ENCODE peak calls at places on chromosomes 13 and 19, in four cellular contexts. Z is activated T-helper 2 cell treated with anti-CD3 and anti-CD28 coated beads, Interferon-gamma antibody, Interleukin-2, Interleukin-4, amounts not matched to agents 10 μg/mL and 5 μg/mL and 100 μg/mL, durations not matched to agents 14 hours and 24 hours and 36 hours; F is fibroblast of the aortic adventitia; T is activated T-helper 9 cell treated with anti-CD3 and anti-CD28 coated beads, Interleukin-2, amount 50 U/mL, for 16 hours. X is an unnamed sample.

GRCh38 chr19:28605501-28606268 is 607.3 kb downstream of the UQCRFS1 start:
- DNase-seq in Z (no peak), T (no peak), F (no peak), X (no peak)

GRCh38 chr13:106595623-106596022 is 27.7 kb upstream of the ARGLU1 start:
- DNase-seq in Z (no peak), T (no peak), F (no peak), X (no peak)

GRCh38 chr19:47623921-47624391 is 15.0 kb downstream of the BICRA start:
- DNase-seq in Z (no peak), F (no peak), T (no peak), X (no peak)

GRCh38 chr13:105908581-105908980 is 626.9 kb downstream of the EFNB2 start:
- DNase-seq in T (no peak), Z (no peak), F (no peak), X (no peak)

GRCh38 chr13:23488442-23488841 is 54.9 kb upstream of the SACS start:
- DNase-seq in F (no peak), Z (no peak), T (no peak), X (no peak)

GRCh38 chr19:36894849-36895383 is 21.2 kb downstream of the ZNF829 start:
- DNase-seq in F (no peak), Z (no peak), T (no peak), X (no peak)

GRCh38 chr19:52065399-52065798 is 16.8 kb upstream of the ZNF432 start:
- DNase-seq in T (no peak), Z (no peak), F (no peak), X (no peak)

GRCh38 chr19:41537789-41538188 is 38.2 kb upstream of the CEACAM21 start:
- DNase-seq in F (peak), T (no peak), Z (no peak), X (no peak)

GRCh38 chr13:112325941-112326645 is 50.1 kb upstream of the SPACA7 start:
- DNase-seq in F (no peak), Z (no peak), T (no peak), X (no peak)

GRCh38 chr19:6540918-6541689 is 10.3 kb downstream of the TNFSF9 start:
- DNase-seq in F (peak), T (no peak), Z (no peak), X (no peak)

GRCh38 chr13:105462098-105462497 is 1073.4 kb downstream of the EFNB2 start:
- DNase-seq in Z (no peak), T (no peak), F (no peak), X (no peak)

GRCh38 chr13:30125422-30126073 is 181.8 kb downstream of the KATNAL1 start:
- DNase-seq in F (peak), Z (no peak), T (no peak), X (no peak)

GRCh38 chr19:10552596-10553053 is 8.9 kb downstream of the ATG4D start:
- DNase-seq in F (no peak), T (no peak), Z (no peak), X (no peak)

GRCh38 chr19:50416815-50417137 is 2.0 kb upstream of the SPIB start:
- DNase-seq in Z (no peak), F (no peak), T (no peak), X (no peak)

GRCh38 chr19:38792250-38793111 is 3.5 kb downstream of the LGALS7B start:
- DNase-seq in F (no peak), Z (peak), T (peak), X (no peak)

GRCh38 chr19:32945260-32945659 is 26.5 kb downstream of the CEP89 start:
- DNase-seq in Z (no peak), T (no peak), F (no peak), X (no peak)

GRCh38 chr19:10661946-10662345 is 7.8 kb downstream of the ILF3 start:
- DNase-seq in F (no peak), T (no peak), Z (no peak), X (no peak)

GRCh38 chr13:25192936-25193335 is 20.8 kb upstream of the AMER2 start:
- DNase-seq in Z (no peak), T (no peak), F (no peak), X (no peak)

GRCh38 chr19:56270676-56271075 is 1.9 kb upstream of the EDDM13 start:
- DNase-seq in F (no peak), Z (no peak), T (no peak), X (no peak)

GRCh38 chr13:21014666-21015170 is 46.7 kb downstream of the LATS2 start:
- DNase-seq in Z (no peak), T (no peak), F (peak), X (no peak)

GRCh38 chr19:16751701-16752100 is 32.1 kb downstream of the NWD1 start:
- DNase-seq in Z (no peak), T (no peak), F (no peak), X (no peak)

GRCh38 chr19:39671739-39672363 is 16.1 kb downstream of the LGALS16 start:
- DNase-seq in T (no peak), F (peak), Z (peak), X (peak)

GRCh38 chr13:109182777-109183465 is 553.5 kb downstream of the MYO16 start:
- DNase-seq in T (no peak), F (no peak), Z (no peak), X (no peak)

GRCh38 chr19:55632463-55632834 is 8.1 kb upstream of the ZNF784 start:
- DNase-seq in Z (peak), F (peak), T (peak), X (peak)

GRCh38 chr19:10517760-10518443 is 655 bp upstream of the S1PR5 start:
- DNase-seq in Z (no peak), T (no peak), F (no peak), X (peak)

GRCh38 chr19:12668937-12669271 is 2.3 kb downstream of the WDR83 start:
- DNase-seq in F (peak), Z (peak), T (peak), X (no peak)

GRCh38 chr19:7417671-7418324 is 69.1 kb downstream of the ARHGEF18 start:
- DNase-seq in F (no peak), T (no peak), Z (no peak), X (no peak)

GRCh38 chr19:38003427-38004099 is 96.6 kb downstream of the SIPA1L3 start:
- DNase-seq in T (peak), Z (no peak), F (peak), X (peak)

GRCh38 chr13:94309997-94310842 is 169.3 kb downstream of the DCT start:
- DNase-seq in Z (no peak), F (peak), T (no peak), X (no peak)

GRCh38 chr19:4977299-4978174 is 8.6 kb downstream of the KDM4B start:
- DNase-seq in F (peak), T (no peak), Z (no peak), X (peak)

GRCh38 chr13:44050450-44051063 is 170.9 kb downstream of the LACC1 start:
- DNase-seq in T (no peak), F (peak), Z (no peak), X (no peak)

GRCh38 chr19:13705201-13705600 is 59.1 kb upstream of the MRI1 start:
- DNase-seq in F (no peak), Z (no peak), T (no peak), X (no peak)

GRCh38 chr13:20711301-20712044 is 8.0 kb downstream of the IL17D start:
- DNase-seq in F (no peak), T (no peak), Z (no peak), X (no peak)

GRCh38 chr19:10114651-10115391 is 3.3 kb downstream of the P2RY11 start:
- DNase-seq in T (no peak), F (no peak), Z (no peak), X (no peak)

GRCh38 chr13:104057851-104058250 is 991.6 kb upstream of the SLC10A2 start:
- DNase-seq in T (no peak), F (no peak), Z (no peak), X (no peak)

GRCh38 chr19:1451916-1452801 is 2.2 kb downstream of the APC2 start:
- DNase-seq in F (no peak), T (no peak), Z (no peak), X (no peak)